ENCODE peak calls at places on chromosomes 12 and 14, in seven cellular contexts. I, A, J, K, N, Z and V are unnamed samples.

GRCh38 chr14:61498303-61498702 is 176.9 kb downstream of the PRKCH start:
- DNase-seq in I (no peak), A (no peak), J (no peak), K (peak), N (peak), Z (no peak), V (peak)

GRCh38 chr12:6644903-6645302 is 2.3 kb downstream of the ACRBP start:
- DNase-seq in I (no peak), A (no peak), J (no peak), K (no peak), N (no peak), Z (no peak), V (peak)

GRCh38 chr12:110102255-110102654 is 21.9 kb upstream of the IFT81 start:
- DNase-seq in I (no peak), A (no peak), J (peak), K (peak), N (peak), Z (peak), V (peak)

GRCh38 chr12:42143401-42144173 is 1.1 kb downstream of the GXYLT1 start:
- DNase-seq in I (no peak), A (peak), J (peak), K (peak), N (peak), Z (no peak), V (peak)

GRCh38 chr14:74670726-74671125 is 42.2 kb downstream of the AREL1 start:
- DNase-seq in I (no peak), A (no peak), J (no peak), K (peak), N (peak), Z (no peak), V (peak)

GRCh38 chr14:104746071-104746545 is 6.8 kb upstream of the SIVA1 start:
- DNase-seq in I (no peak), A (no peak), J (no peak), K (no peak), N (no peak), Z (no peak), V (no peak)

GRCh38 chr14:102182190-102182589 is 42.5 kb downstream of the WDR20 start:
- DNase-seq in I (no peak), A (no peak), J (peak), K (peak), N (peak), Z (no peak), V (peak)

GRCh38 chr14:69951935-69952334 is 72.7 kb downstream of the SMOC1 start:
- DNase-seq in I (no peak), A (no peak), J (no peak), K (no peak), N (no peak), Z (no peak), V (no peak)

GRCh38 chr12:100845095-100845494 is 50.5 kb downstream of the ANO4 start:
- DNase-seq in I (no peak), A (no peak), J (peak), K (peak), N (peak), Z (no peak), V (no peak)

GRCh38 chr12:15815730-15816129 is 26.5 kb upstream of the EPS8 start:
- DNase-seq in I (no peak), A (no peak), J (no peak), K (no peak), N (no peak), Z (no peak), V (no peak)

GRCh38 chr14:21105095-21105494 is 4.2 kb downstream of the TMEM253 start:
- DNase-seq in I (no peak), A (no peak), J (no peak), K (no peak), N (no peak), Z (no peak), V (no peak)
- H3K4me3 ChIP-seq in I (no peak), A (no peak), J (no peak), K (no peak), N (no peak), Z (peak), V (no peak)

GRCh38 chr12:95261109-95261508 is 43.5 kb downstream of the VEZT start:
- DNase-seq in I (no peak), A (no peak), J (no peak), K (no peak), N (no peak), Z (no peak), V (no peak)

GRCh38 chr12:95258803-95259202 is 41.2 kb downstream of the VEZT start:
- DNase-seq in I (no peak), A (no peak), J (no peak), K (no peak), N (no peak), Z (no peak), V (no peak)

GRCh38 chr12:95258146-95258545 is 40.5 kb downstream of the VEZT start:
- DNase-seq in I (no peak), A (no peak), J (peak), K (no peak), N (no peak), Z (no peak), V (no peak)

GRCh38 chr12:95259368-95259767 is 41.8 kb downstream of the VEZT start:
- DNase-seq in I (no peak), A (peak), J (no peak), K (no peak), N (no peak), Z (no peak), V (no peak)

DNA sequence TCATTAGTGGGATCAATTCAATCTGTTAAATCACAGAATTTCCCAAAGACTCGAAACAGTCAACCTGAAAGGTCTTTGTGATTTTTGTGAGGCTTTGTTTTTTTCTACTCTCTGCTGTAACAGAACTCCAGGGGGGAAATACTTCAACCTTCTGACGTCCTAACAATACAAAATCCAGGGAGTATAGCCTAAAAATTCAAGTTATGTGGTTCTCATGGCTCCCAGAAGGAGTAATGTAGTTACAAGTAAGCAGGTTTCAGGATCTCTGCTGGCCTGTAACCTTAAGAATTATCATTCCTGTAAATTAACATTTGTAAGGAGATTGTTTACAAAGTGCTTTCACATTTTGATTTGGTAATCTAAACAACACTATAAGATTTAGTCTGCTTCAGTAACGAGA is 39.9 kb downstream of the VEZT start:
- DNase-seq in I (no peak), A (no peak), J (no peak), K (no peak), N (peak), Z (no peak), V (no peak)
- TF ChIP-seq CTCF in I (no peak), A (no peak), J (no peak), K (no peak), N (no peak), Z (no peak), V (no peak)

DNA sequence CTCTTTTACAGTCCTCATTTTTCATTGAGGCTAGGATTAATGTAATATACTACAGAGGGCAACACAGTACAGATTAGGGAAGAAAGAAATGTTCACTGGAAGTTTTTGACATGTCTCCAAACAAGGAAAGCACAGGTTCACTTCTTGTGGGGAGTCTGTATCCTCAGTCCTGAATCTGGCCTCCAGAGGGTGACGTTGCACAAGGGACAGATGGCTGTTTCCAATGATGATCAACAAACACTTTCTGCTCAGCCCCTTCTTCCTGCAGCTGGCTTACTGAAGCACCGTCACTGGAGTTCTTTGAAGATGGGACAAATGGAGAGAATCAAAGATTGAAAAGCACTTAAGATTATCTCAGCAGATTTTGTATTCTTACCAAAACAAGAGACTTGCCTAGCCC is 123.3 kb upstream of the OR4E1 start:
- DNase-seq in I (no peak), A (no peak), J (peak), K (no peak), N (peak), Z (no peak), V (no peak)
- H3K4me3 ChIP-seq in I (no peak), A (no peak), J (no peak), K (no peak), N (no peak), Z (no peak), V (no peak)

DNA sequence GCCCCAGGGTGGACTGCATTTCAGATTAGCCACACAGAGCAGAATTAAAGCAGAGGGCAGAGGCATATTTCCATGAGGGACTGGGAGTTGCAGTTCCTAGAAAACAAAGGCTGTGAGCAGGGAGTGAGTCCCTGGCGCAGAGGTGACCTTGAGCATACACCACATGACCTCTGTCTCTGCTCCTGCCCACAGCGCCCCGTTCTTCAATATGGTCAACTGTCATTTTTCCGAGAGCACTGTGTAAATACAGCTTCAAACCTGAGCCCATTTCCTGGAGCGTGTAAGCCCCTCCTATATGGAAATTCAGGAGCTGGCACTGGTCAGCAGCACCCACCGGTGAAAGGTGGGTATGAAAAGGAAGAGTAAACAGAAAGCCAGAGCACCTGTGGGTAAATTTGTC is 192.2 kb upstream of the PELI2 start:
- DNase-seq in I (no peak), A (no peak), J (no peak), K (no peak), N (no peak), Z (no peak), V (no peak)
- TF ChIP-seq CTCF in I (no peak), A (no peak), J (no peak), K (no peak), N (no peak), Z (no peak), V (no peak)

GRCh38 chr12:116276433-116277216 is 868 bp downstream of the MED13L start:
- DNase-seq in I (peak), A (peak), J (peak), K (peak), N (peak), Z (peak), V (peak)

GRCh38 chr12:116277393-116278258 is at the start of gene MED13L:
- DNase-seq in I (peak), A (peak), J (peak), K (peak), N (peak), Z (peak), V (peak)

GRCh38 chr12:116278667-116279066 is 1.2 kb upstream of the MED13L start:
- DNase-seq in I (no peak), A (no peak), J (no peak), K (no peak), N (no peak), Z (no peak), V (no peak)

GRCh38 chr12:116280590-116281290 is 3.2 kb upstream of the MED13L start:
- DNase-seq in I (no peak), A (no peak), J (no peak), K (no peak), N (no peak), Z (no peak), V (no peak)

DNA sequence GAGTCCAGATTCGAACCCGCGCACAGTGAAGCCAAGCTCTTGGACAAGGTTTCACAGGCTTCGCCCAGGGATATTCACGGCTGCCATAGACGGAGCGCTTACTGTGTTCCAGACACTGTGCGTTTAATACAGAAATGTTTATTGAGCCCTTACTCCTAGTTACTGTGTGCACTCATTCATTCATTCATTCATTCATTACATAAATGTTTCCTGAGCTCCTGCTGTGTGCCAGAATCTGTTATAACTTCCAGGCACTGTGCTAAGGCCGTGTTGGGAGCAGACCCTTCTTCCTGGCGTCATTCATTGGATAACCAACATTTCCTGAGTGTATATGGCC is 734 bp upstream of the MED13L start:
- DNase-seq in I (no peak), A (no peak), J (no peak), K (no peak), N (no peak), Z (no peak), V (no peak)
- H3K4me3 ChIP-seq in I (peak), A (peak), J (peak), K (peak), N (peak), Z (peak), V (peak)

DNA sequence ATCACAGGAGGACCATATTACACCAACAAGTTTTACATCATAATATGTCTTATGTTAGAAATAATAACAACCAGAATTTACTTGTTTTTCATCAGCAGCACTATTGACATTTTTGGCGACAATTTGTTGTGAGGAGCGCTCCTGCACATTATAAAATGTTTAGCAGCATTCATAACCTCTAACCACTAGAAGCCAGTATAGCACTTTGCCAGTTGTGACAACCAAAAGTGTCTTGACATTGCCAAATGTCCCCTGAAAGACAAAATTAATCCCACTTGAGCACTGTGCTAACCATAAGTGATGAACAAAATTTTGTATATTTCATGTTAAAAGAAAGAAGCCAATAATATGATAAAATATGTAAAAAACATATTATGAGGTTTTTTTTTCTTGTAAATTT is 356.9 kb upstream of the LMO3 start:
- DNase-seq in I (no peak), A (no peak), J (no peak), K (no peak), N (no peak), Z (no peak), V (no peak)
- TF ChIP-seq CTCF in I (no peak), A (no peak), J (no peak), K (no peak), N (no peak), Z (no peak), V (no peak)

GRCh38 chr12:68882251-68882964 is 50.6 kb downstream of the CPM start:
- DNase-seq in I (no peak), A (no peak), J (no peak), K (no peak), N (no peak), Z (no peak), V (no peak)
- H3K4me3 ChIP-seq in I (no peak), A (no peak), J (no peak), K (no peak), N (no peak), Z (no peak), V (no peak)

DNA sequence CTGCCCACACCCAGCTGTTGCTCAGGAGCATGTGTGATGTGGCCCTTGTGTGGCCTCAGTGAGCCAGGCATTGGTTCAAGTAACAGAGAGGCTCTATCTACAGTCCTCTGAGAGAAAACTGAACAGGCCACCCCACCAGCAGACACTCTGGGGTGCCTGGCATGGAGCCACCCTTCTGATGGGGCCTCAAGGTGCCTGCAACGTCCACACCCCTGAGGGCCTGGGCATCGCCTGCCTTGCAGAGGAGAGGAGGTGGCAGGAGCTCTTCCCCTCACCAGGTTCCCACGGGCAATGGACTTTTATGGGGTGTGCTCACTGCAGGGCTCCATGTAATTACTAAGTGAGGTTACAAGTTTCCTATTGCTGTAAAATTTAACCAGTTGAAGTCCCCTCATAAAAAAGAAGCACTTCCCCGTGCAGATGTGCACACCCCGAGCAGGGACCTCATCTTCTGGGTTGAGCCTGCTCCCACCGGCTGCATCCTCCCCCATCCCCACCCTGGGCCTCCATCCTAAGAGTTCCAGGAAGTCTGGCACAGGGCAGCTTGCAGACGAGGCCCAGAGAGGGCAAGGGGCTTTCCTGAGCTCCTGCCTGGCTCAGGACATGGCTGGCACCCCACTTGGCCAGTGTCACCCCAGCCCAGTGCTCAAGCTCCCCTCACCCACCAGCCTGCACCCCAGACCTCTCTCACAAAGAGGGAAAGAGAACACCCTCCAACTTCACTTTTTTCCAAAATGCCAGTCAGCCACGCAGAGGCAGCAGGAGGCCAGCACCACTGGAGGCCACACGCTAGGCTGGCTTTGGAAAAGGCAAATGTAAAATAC is 270.4 kb upstream of the RTL1 start:
- DNase-seq in I (no peak), A (no peak), J (no peak), K (no peak), N (no peak), Z (no peak), V (no peak)
- TF ChIP-seq CTCF in I (no peak), A (no peak), J (no peak), K (no peak), N (no peak), Z (no peak), V (no peak)

DNA sequence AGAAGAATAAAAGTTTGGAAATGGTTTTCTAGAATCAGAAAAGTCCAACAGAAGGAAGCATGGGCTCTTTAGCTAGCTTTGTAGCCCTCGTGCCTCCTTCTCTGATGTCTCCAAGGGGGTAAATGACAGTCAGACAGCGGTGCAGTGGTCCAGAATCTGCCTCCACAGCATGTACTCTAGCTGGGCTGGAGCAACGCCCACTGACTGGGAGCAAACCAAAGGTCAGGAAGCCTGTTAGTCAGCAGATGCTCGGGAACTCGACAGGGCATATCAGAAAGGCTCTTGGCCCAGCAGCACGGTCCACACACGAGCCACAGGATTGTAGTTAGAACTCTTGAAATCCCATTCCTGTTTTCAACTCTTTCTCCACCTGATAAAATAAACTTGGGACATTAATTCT is 164.3 kb downstream of the GRIN2B start:
- DNase-seq in I (no peak), A (no peak), J (no peak), K (no peak), N (no peak), Z (peak), V (no peak)
- H3K4me3 ChIP-seq in I (no peak), A (no peak), J (no peak), K (no peak), N (no peak), Z (no peak), V (no peak)